ENCODE peak calls at places on chromosomes 5 and 9, in eight cellular contexts. One of them, this sample, is unnamed.

GRCh38 chr5:132180134-132180745 is 47.4 kb downstream of the P4HA2 start:
- DNase-seq in endothelial cell of umbilical vein: peak; percentile 78
- DNase-seq in sigmoid colon: no peak
- DNase-seq in stomach: no peak
- DNase-seq in GM23338: peak; percentile 81
- DNase-seq in spleen: no peak
- DNase-seq in transverse colon: no peak
- DNase-seq in breast epithelium: no peak
- DNase-seq in this sample: no peak

GRCh38 chr9:1320667-1321195 is 270.6 kb downstream of the DMRT2 start:
- DNase-seq in endothelial cell of umbilical vein: no peak
- DNase-seq in sigmoid colon: no peak
- DNase-seq in stomach: no peak
- DNase-seq in GM23338: no peak
- DNase-seq in spleen: no peak
- DNase-seq in transverse colon: no peak
- DNase-seq in breast epithelium: no peak
- DNase-seq in this sample: no peak

GRCh38 chr9:130276121-130276520 is 10.6 kb downstream of the HMCN2 start:
- DNase-seq in endothelial cell of umbilical vein: no peak
- DNase-seq in sigmoid colon: peak; percentile 48
- DNase-seq in stomach: no peak
- DNase-seq in GM23338: no peak
- DNase-seq in spleen: peak; percentile 14
- DNase-seq in transverse colon: no peak
- DNase-seq in breast epithelium: no peak
- DNase-seq in this sample: no peak

GRCh38 chr5:109964136-109964535 is 274.4 kb downstream of the MAN2A1 start:
- DNase-seq in endothelial cell of umbilical vein: no peak
- DNase-seq in sigmoid colon: no peak
- DNase-seq in stomach: no peak
- DNase-seq in GM23338: no peak
- DNase-seq in spleen: no peak
- DNase-seq in transverse colon: no peak
- DNase-seq in breast epithelium: no peak
- DNase-seq in this sample: no peak

GRCh38 chr5:23419115-23419514 is 88.3 kb upstream of the PRDM9 start:
- DNase-seq in endothelial cell of umbilical vein: no peak
- DNase-seq in sigmoid colon: no peak
- DNase-seq in stomach: no peak
- DNase-seq in GM23338: peak; percentile 57
- DNase-seq in spleen: no peak
- DNase-seq in transverse colon: no peak
- DNase-seq in breast epithelium: no peak
- DNase-seq in this sample: no peak

GRCh38 chr9:20551835-20552234 is 70.5 kb downstream of the MLLT3 start:
- DNase-seq in endothelial cell of umbilical vein: no peak
- DNase-seq in sigmoid colon: no peak
- DNase-seq in stomach: no peak
- DNase-seq in GM23338: no peak
- DNase-seq in spleen: no peak
- DNase-seq in transverse colon: no peak
- DNase-seq in breast epithelium: no peak
- DNase-seq in this sample: no peak

GRCh38 chr5:91052977-91053732 is 330.0 kb downstream of the ARRDC3 start:
- DNase-seq in endothelial cell of umbilical vein: peak; percentile 78
- DNase-seq in sigmoid colon: no peak
- DNase-seq in stomach: no peak
- DNase-seq in GM23338: no peak
- DNase-seq in spleen: no peak
- DNase-seq in transverse colon: no peak
- DNase-seq in breast epithelium: no peak
- DNase-seq in this sample: no peak

GRCh38 chr9:75993434-75993833 is 103.0 kb downstream of the PCSK5 start:
- DNase-seq in endothelial cell of umbilical vein: peak; percentile 66
- DNase-seq in sigmoid colon: no peak
- DNase-seq in stomach: no peak
- DNase-seq in GM23338: no peak
- DNase-seq in spleen: no peak
- DNase-seq in transverse colon: no peak
- DNase-seq in breast epithelium: no peak
- DNase-seq in this sample: no peak

GRCh38 chr9:106941901-106942300 is 78.9 kb downstream of the ZNF462 start:
- DNase-seq in endothelial cell of umbilical vein: no peak
- DNase-seq in sigmoid colon: no peak
- DNase-seq in stomach: no peak
- DNase-seq in GM23338: no peak
- DNase-seq in spleen: no peak
- DNase-seq in transverse colon: no peak
- DNase-seq in breast epithelium: no peak
- DNase-seq in this sample: no peak

GRCh38 chr5:177605667-177606066 is 5.7 kb downstream of the B4GALT7 start:
- DNase-seq in endothelial cell of umbilical vein: no peak
- DNase-seq in sigmoid colon: no peak
- DNase-seq in stomach: no peak
- DNase-seq in GM23338: no peak
- DNase-seq in spleen: no peak
- DNase-seq in transverse colon: no peak
- DNase-seq in breast epithelium: no peak
- DNase-seq in this sample: no peak

GRCh38 chr5:175129619-175130018 is 314.4 kb downstream of the DRD1 start:
- DNase-seq in endothelial cell of umbilical vein: no peak
- DNase-seq in sigmoid colon: no peak
- DNase-seq in stomach: no peak
- DNase-seq in GM23338: no peak
- DNase-seq in spleen: no peak
- DNase-seq in transverse colon: no peak
- DNase-seq in breast epithelium: no peak
- DNase-seq in this sample: no peak

GRCh38 chr9:83281306-83282255 is 218.6 kb upstream of the RASEF start:
- DNase-seq in endothelial cell of umbilical vein: peak; percentile 82
- DNase-seq in sigmoid colon: no peak
- DNase-seq in stomach: no peak
- DNase-seq in GM23338: no peak
- DNase-seq in spleen: no peak
- DNase-seq in transverse colon: no peak
- DNase-seq in breast epithelium: no peak
- DNase-seq in this sample: peak; percentile 15

GRCh38 chr5:137954131-137954879 is 65.0 kb downstream of the PKD2L2 start:
- DNase-seq in endothelial cell of umbilical vein: peak; percentile 91
- DNase-seq in sigmoid colon: peak; percentile 79
- DNase-seq in stomach: no peak
- DNase-seq in GM23338: no peak
- DNase-seq in spleen: no peak
- DNase-seq in transverse colon: peak; percentile 15
- DNase-seq in breast epithelium: no peak
- DNase-seq in this sample: peak; percentile 9

GRCh38 chr9:126957687-126958053 is 43.1 kb downstream of the RALGPS1 start:
- DNase-seq in endothelial cell of umbilical vein: no peak
- DNase-seq in sigmoid colon: no peak
- DNase-seq in stomach: no peak
- DNase-seq in GM23338: no peak
- DNase-seq in spleen: no peak
- DNase-seq in transverse colon: no peak
- DNase-seq in breast epithelium: no peak
- DNase-seq in this sample: no peak

GRCh38 chr5:175572922-175573321 is 84.9 kb upstream of the HRH2 start:
- DNase-seq in endothelial cell of umbilical vein: no peak
- DNase-seq in sigmoid colon: no peak
- DNase-seq in stomach: no peak
- DNase-seq in GM23338: no peak
- DNase-seq in spleen: no peak
- DNase-seq in transverse colon: peak; percentile 37
- DNase-seq in breast epithelium: no peak
- DNase-seq in this sample: no peak

GRCh38 chr5:95760291-95761191 is 29.4 kb downstream of the RHOBTB3 start:
- DNase-seq in endothelial cell of umbilical vein: peak; percentile 78
- DNase-seq in sigmoid colon: no peak
- DNase-seq in stomach: no peak
- DNase-seq in GM23338: no peak
- DNase-seq in spleen: no peak
- DNase-seq in transverse colon: no peak
- DNase-seq in breast epithelium: no peak
- DNase-seq in this sample: no peak

GRCh38 chr5:113376640-113377039 is 58.1 kb downstream of the TSSK1B start:
- DNase-seq in endothelial cell of umbilical vein: no peak
- DNase-seq in sigmoid colon: no peak
- DNase-seq in stomach: no peak
- DNase-seq in GM23338: peak; percentile 46
- DNase-seq in spleen: no peak
- DNase-seq in transverse colon: no peak
- DNase-seq in breast epithelium: no peak
- DNase-seq in this sample: no peak

GRCh38 chr9:38771593-38771992 is 51.7 kb upstream of the FAM240B start:
- DNase-seq in endothelial cell of umbilical vein: no peak
- DNase-seq in sigmoid colon: no peak
- DNase-seq in stomach: no peak
- DNase-seq in GM23338: no peak
- DNase-seq in spleen: no peak
- DNase-seq in transverse colon: no peak
- DNase-seq in breast epithelium: no peak
- DNase-seq in this sample: no peak

GRCh38 chr5:68114641-68115040 is 100.9 kb upstream of the PIK3R1 start:
- DNase-seq in endothelial cell of umbilical vein: no peak
- DNase-seq in sigmoid colon: no peak
- DNase-seq in stomach: no peak
- DNase-seq in GM23338: no peak
- DNase-seq in spleen: no peak
- DNase-seq in transverse colon: no peak
- DNase-seq in breast epithelium: no peak
- DNase-seq in this sample: no peak

GRCh38 chr5:175460126-175460525 is 16.1 kb upstream of the DRD1 start:
- DNase-seq in endothelial cell of umbilical vein: no peak
- DNase-seq in sigmoid colon: no peak
- DNase-seq in stomach: no peak
- DNase-seq in GM23338: peak; percentile 65
- DNase-seq in spleen: no peak
- DNase-seq in transverse colon: no peak
- DNase-seq in breast epithelium: no peak
- DNase-seq in this sample: no peak

DNA sequence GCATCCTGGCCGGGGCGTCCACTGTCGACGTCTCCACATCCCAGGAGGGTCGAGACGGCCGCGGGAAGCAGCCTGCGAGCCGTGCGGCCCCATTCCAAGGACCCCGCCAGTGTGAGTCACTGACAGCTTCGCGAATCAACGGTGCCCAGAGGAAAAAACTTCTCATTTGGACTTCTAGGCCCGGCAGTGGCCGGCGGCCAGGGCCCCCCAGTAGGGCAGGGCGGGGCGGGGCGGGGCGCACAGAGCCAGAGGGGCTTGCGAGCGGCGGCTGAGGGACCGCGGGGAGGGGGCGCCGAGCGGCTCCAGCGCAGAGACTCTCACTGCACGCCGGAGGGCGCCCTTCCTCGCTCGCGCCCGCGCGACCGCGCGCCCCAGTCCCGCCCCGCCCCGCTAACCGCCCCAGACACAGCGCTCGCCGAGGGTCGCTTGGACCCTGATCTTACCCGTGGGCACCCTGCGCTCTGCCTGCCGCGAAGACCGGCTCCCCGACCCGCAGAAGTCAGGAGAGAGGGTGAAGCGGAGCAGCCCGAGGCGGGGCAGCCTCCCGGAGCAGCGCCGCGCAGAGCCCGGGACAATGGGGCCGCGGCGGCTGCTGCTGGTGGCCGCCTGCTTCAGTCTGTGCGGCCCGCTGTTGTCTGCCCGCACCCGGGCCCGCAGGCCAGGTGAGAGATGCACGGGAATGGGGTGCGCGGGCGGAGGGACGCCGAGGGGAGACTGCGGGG is at the start of gene F2R:
- DNase-seq in endothelial cell of umbilical vein: peak; percentile 94
- DNase-seq in sigmoid colon: no peak
- DNase-seq in stomach: peak; percentile 38
- DNase-seq in GM23338: peak; percentile 85
- DNase-seq in spleen: peak; percentile 92
- DNase-seq in transverse colon: peak; percentile 62
- DNase-seq in breast epithelium: no peak
- DNase-seq in this sample: peak; percentile 20
- TF ChIP-seq POLR2AphosphoS5 in endothelial cell of umbilical vein: peak; percentile 92
- TF ChIP-seq POLR2AphosphoS5 in sigmoid colon: no peak
- TF ChIP-seq POLR2AphosphoS5 in stomach: no peak
- TF ChIP-seq POLR2AphosphoS5 in GM23338: peak; percentile 66
- TF ChIP-seq POLR2AphosphoS5 in spleen: peak; percentile 74
- TF ChIP-seq POLR2AphosphoS5 in transverse colon: no peak
- TF ChIP-seq POLR2AphosphoS5 in breast epithelium: no peak
- TF ChIP-seq POLR2AphosphoS5 in this sample: no peak

DNA sequence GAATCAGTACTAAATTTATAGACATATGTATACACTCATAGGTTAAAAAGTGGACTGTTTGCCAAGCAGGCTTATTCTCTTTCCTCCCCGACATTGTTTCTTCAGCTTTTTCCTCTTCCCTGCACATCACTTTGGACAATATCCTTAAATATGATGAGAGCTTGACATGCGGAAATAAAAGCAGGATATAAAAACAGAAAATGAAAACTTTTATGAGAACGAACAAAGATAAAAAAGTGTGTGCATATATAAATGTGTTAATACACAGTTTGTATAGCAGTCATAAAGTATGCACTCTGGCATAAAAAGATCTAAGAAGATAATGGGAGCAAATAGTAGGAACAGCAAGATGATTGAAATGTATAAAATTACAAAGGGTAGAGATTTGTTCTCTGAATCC is 86.4 kb upstream of the IFNE start:
- DNase-seq in endothelial cell of umbilical vein: peak; percentile 62
- DNase-seq in sigmoid colon: no peak
- DNase-seq in stomach: no peak
- DNase-seq in GM23338: no peak
- DNase-seq in spleen: no peak
- DNase-seq in transverse colon: no peak
- DNase-seq in breast epithelium: no peak
- DNase-seq in this sample: no peak
- H3K27ac ChIP-seq in endothelial cell of umbilical vein: no peak overlapping the region
- H3K27ac ChIP-seq in sigmoid colon: no peak overlapping the region
- H3K27ac ChIP-seq in stomach: no peak overlapping the region
- H3K27ac ChIP-seq in GM23338: no peak overlapping the region
- H3K27ac ChIP-seq in spleen: no peak overlapping the region
- H3K27ac ChIP-seq in transverse colon: no peak overlapping the region
- H3K27ac ChIP-seq in breast epithelium: no peak overlapping the region
- H3K27ac ChIP-seq in this sample: no peak overlapping the region

DNA sequence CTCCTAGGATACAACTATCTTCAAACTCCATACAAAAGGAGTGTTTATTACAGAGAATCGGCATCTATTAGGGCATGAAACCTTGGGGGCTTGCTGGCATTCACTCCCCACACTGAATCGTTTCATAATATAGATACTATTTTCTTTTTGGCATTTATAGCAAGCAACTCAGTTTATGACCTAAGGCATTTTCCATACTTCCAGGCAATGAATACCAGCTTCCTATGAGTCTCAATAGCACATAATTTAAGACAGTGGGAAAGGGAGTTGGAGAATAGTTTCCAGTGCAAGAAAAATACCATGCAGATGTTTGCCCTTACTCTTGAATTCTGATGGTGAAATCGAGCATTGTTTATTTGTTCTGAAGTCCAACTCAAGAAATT is 175.8 kb upstream of the KLF9 start:
- DNase-seq in endothelial cell of umbilical vein: peak; percentile 66
- DNase-seq in sigmoid colon: no peak
- DNase-seq in stomach: no peak
- DNase-seq in GM23338: no peak
- DNase-seq in spleen: no peak
- DNase-seq in transverse colon: no peak
- DNase-seq in breast epithelium: no peak
- DNase-seq in this sample: no peak
- H3K4me1 ChIP-seq in endothelial cell of umbilical vein: peaks cover 34% of the 10 kb centered on the region
- H3K4me1 ChIP-seq in sigmoid colon: peaks cover 67% of the 10 kb centered on the region
- H3K4me1 ChIP-seq in stomach: peaks cover 9% of the 10 kb centered on the region
- H3K4me1 ChIP-seq in GM23338: no peaks in the 10 kb centered on the region
- H3K4me1 ChIP-seq in spleen: peaks cover 3% of the 10 kb centered on the region
- H3K4me1 ChIP-seq in transverse colon: peaks cover 18% of the 10 kb centered on the region
- H3K4me1 ChIP-seq in breast epithelium: peaks cover 6% of the 10 kb centered on the region
- H3K4me1 ChIP-seq in this sample: no peaks in the 10 kb centered on the region

GRCh38 chr5:53002491-53002890 is 13.3 kb downstream of the ITGA2 start:
- DNase-seq in endothelial cell of umbilical vein: peak; percentile 52
- DNase-seq in sigmoid colon: no peak
- DNase-seq in stomach: no peak
- DNase-seq in GM23338: no peak
- DNase-seq in spleen: no peak
- DNase-seq in transverse colon: no peak
- DNase-seq in breast epithelium: no peak
- DNase-seq in this sample: no peak
- TF ChIP-seq POLR2AphosphoS5 in endothelial cell of umbilical vein: no peak
- TF ChIP-seq POLR2AphosphoS5 in sigmoid colon: no peak
- TF ChIP-seq POLR2AphosphoS5 in stomach: no peak
- TF ChIP-seq POLR2AphosphoS5 in GM23338: no peak
- TF ChIP-seq POLR2AphosphoS5 in spleen: no peak
- TF ChIP-seq POLR2AphosphoS5 in transverse colon: no peak
- TF ChIP-seq POLR2AphosphoS5 in breast epithelium: no peak
- TF ChIP-seq POLR2AphosphoS5 in this sample: no peak